ENCODE peak calls at places on chromosome 17, in six cellular contexts. Q is neuronal stem cell, R is IMR-90, A is H9, B is H1, S is mesendoderm. L is an unnamed sample.

GRCh38 chr17:75614556-75615270 is 18.5 kb upstream of the SMIM5 start:
- DNase-seq in Q (no peak), R (no peak), A (no peak), B (no peak), S (no peak), L (no peak)

GRCh38 chr17:47636273-47637030 is 13.3 kb upstream of the KPNB1 start:
- DNase-seq in Q (no peak), R (no peak), A (no peak), B (no peak), S (no peak), L (no peak)

GRCh38 chr17:1597861-1598342 is 30.7 kb downstream of the SLC43A2 start:
- DNase-seq in Q (no peak), R (no peak), A (no peak), B (no peak), S (no peak), L (no peak)

GRCh38 chr17:79043931-79044320 is 20.0 kb downstream of the C1QTNF1 start:
- DNase-seq in Q (no peak), R (no peak), A (no peak), B (no peak), S (no peak), L (no peak)

GRCh38 chr17:82419471-82419995 is 1.1 kb upstream of the OGFOD3 start:
- DNase-seq in Q (no peak), R (no peak), A (no peak), B (no peak), S (no peak), L (peak)

GRCh38 chr17:71068351-71068750 is 899.0 kb downstream of the KCNJ2 start:
- DNase-seq in Q (no peak), R (peak), A (no peak), B (no peak), S (no peak), L (no peak)

GRCh38 chr17:22453181-22453580 is 760.9 kb downstream of the KCNJ18 start:
- DNase-seq in Q (no peak), R (no peak), A (no peak), B (no peak), S (no peak), L (no peak)

GRCh38 chr17:42684033-42684625 is 1.8 kb downstream of the CNTNAP1 start:
- DNase-seq in Q (no peak), R (no peak), A (no peak), B (no peak), S (no peak), L (no peak)

GRCh38 chr17:77414811-77415400 is 274.1 kb downstream of the SEC14L1 start:
- DNase-seq in Q (no peak), R (no peak), A (no peak), B (no peak), S (no peak), L (no peak)

GRCh38 chr17:74185786-74186185 is 17.7 kb upstream of the RPL38 start:
- DNase-seq in Q (no peak), R (no peak), A (no peak), B (no peak), S (no peak), L (no peak)

GRCh38 chr17:75487351-75488070 is 27.8 kb downstream of the CASKIN2 start:
- DNase-seq in Q (no peak), R (no peak), A (no peak), B (no peak), S (peak), L (peak)

GRCh38 chr17:8643855-8644506 is 13.5 kb upstream of the MYH10 start:
- DNase-seq in Q (no peak), R (no peak), A (peak), B (no peak), S (peak), L (no peak)

GRCh38 chr17:72952220-72952619 is 140.3 kb downstream of the SLC39A11 start:
- DNase-seq in Q (no peak), R (no peak), A (peak), B (no peak), S (peak), L (no peak)

GRCh38 chr17:21174719-21175118 is 39.2 kb downstream of the TMEM11 start:
- DNase-seq in Q (no peak), R (peak), A (no peak), B (no peak), S (no peak), L (no peak)

DNA sequence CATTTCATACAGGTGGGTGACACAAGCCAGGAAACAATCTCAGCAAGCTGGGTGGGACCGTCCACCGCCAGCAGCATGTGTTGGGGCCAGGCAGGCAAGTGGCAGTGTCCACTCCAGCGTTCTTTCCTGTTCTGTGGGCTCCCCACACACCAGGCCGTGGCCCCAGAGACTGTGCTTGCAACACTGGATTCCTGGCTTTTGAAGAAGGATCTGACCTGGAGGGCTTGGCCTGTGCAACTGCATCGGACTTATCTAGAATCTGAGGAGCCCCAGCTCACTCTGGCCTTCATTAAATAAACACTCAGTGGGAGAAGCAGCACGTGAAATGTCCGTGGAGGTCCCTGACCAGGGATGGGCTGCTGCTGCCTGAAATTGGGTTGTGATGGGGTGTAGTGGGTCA is 3.2 kb downstream of the KSR1 start:
- DNase-seq in Q (no peak), R (no peak), A (no peak), B (no peak), S (no peak), L (peak)
- H2BK15ac ChIP-seq in Q (no peak), R (no peak), A (no peak), B (peak), S (no peak), L (no peak)

GRCh38 chr17:50956750-50957523 is 90.8 kb upstream of the TOB1 start:
- DNase-seq in Q (no peak), R (peak), A (peak), B (peak), S (peak), L (peak)
- H4K8ac ChIP-seq in Q (no peak), R (no peak), A (no peak), B (no peak), S (no peak), L (peak)

GRCh38 chr17:63305857-63306256 is 140.2 kb downstream of the CYB561 start:
- DNase-seq in Q (no peak), R (no peak), A (no peak), B (no peak), S (no peak), L (no peak)
- H2BK15ac ChIP-seq in Q (no peak), R (no peak), A (no peak), B (no peak), S (no peak), L (no peak)

DNA sequence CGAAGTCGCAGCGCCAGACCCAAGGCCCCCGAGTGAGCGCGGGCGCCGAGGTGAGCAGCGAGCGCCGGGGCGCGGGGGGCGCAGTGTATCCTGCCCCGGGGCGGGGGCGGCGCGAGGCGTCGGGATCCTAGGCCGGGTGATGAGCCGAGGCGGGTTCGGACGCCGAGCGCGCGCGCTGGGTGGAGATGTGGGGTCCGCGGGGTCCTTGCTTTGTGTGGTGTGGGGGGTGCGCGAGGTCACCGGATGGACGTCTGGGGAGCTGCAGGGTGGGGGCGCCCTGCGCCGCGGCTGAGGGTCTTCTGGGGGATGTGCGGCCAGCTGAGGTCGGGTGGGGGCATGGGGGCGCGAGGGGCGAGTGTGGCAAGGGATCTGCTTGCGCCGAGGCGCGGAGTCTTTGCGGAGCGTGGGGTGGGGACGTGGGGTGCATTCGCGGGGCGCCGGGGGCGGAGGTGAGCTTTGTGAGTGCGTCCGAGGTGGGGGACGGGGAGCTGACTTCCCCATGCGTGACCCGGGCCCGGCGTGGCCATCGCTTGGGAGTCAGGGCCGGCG is 560 bp downstream of the RAI1 start:
- DNase-seq in Q (no peak), R (no peak), A (no peak), B (no peak), S (no peak), L (no peak)
- H4K8ac ChIP-seq in Q (no peak), R (peak), A (no peak), B (no peak), S (no peak), L (peak)

DNA sequence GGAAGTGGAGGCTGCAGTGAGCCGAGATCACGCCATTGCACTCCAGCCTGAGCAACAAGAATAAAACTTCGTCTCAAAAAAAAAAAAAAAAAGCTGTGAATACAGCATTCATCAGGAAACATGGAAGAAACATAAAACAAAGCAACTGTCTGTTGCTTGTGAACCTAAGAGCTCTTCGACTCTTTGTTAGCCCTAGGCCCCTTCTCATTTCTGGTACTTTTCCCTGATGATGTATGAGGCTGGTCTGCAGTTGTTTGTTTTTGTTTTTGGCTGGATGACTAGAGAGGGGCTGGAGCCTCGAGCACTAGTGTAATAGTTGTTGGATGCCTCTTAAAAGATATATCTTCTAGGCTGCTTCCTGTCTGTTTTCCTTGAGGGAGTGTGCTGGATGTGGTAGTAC is 113.5 kb downstream of the MAP2K6 start:
- DNase-seq in Q (no peak), R (no peak), A (no peak), B (no peak), S (no peak), L (no peak)
- H2BK15ac ChIP-seq in Q (no peak), R (no peak), A (no peak), B (no peak), S (no peak), L (no peak)

GRCh38 chr17:80113033-80113484 is 11.7 kb downstream of the GAA start:
- DNase-seq in Q (no peak), R (no peak), A (peak), B (peak), S (peak), L (no peak)

GRCh38 chr17:80112471-80113032 is 11.2 kb downstream of the GAA start:
- DNase-seq in Q (no peak), R (no peak), A (peak), B (peak), S (no peak), L (no peak)

GRCh38 chr17:80110927-80111701 is 9.7 kb downstream of the GAA start:
- DNase-seq in Q (no peak), R (no peak), A (no peak), B (no peak), S (no peak), L (no peak)

GRCh38 chr17:80110447-80110812 is 9.0 kb downstream of the GAA start:
- DNase-seq in Q (no peak), R (no peak), A (no peak), B (no peak), S (no peak), L (no peak)

DNA sequence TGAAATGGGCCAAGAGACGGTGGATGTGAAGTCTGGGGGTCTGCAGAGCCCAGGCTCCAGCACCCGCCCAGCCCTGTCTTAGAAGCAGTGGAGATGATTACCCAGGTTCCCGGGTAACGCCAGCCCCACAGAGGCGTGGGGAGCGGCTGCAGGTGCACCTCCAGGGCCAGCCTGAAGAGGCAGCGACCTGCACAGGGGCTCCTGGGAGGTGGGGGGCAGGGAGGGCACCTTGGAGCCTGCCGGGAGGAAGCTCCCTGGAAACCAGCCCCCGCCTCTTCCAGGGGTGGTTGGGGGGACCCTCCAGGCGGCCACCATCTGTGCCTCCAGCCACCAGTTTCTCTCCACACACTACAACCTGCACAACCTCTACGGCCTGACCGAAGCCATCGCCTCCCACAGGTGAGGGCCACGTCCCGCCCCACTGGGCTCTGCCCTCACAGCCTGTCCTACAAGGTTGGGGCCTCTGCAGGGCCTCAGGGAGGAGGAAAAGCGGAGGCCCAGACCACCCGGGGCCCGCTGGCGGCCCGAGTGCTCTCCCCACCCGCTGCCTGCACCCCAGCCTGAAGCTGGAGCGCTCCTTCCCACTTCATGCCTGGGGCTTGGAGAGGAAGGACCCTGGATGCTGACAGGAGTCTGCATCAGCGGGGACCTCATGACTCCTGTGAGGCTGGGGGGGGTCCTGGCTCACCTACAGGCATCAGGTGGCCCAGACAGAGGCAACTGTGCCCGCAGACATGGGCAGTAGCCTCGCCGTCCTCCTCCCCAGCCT is 10.5 kb downstream of the GAA start:
- DNase-seq in Q (no peak), R (no peak), A (peak), B (peak), S (peak), L (no peak)
- H4K8ac ChIP-seq in Q (no peak), R (no peak), A (no peak), B (peak), S (no peak), L (no peak)

GRCh38 chr17:66893863-66894262 is 58.9 kb downstream of the CACNG5 start:
- DNase-seq in Q (no peak), R (no peak), A (no peak), B (no peak), S (no peak), L (no peak)
- H2BK15ac ChIP-seq in Q (no peak), R (no peak), A (no peak), B (no peak), S (no peak), L (no peak)

DNA sequence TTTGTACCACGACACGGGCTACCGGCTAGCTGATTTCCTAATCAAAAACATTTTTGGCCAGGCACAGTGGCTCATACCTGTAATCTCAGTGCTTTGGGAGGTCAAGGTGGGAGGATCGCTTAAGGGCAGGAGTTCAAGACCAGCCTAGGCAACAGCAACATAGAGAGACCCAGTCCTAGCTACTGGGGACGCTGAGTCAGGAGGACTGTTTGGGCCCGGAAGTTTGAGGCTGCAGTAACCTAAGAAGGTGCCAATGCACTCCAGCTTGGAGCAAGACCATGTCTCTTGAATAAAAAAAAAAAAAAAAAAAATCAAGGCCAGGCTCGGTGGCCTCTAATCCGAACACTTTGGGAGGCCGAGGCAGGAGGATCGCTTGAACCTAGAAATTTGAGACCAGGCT is 49.8 kb downstream of the UBE2G1 start:
- DNase-seq in Q (no peak), R (no peak), A (no peak), B (no peak), S (no peak), L (no peak)
- H4K8ac ChIP-seq in Q (no peak), R (no peak), A (no peak), B (peak), S (no peak), L (peak)